ENCODE peak calls at places on chromosome 6, in seven cellular contexts. One of them, this sample, is unnamed.

GRCh38 chr6:160015778-160016684 is 47.1 kb downstream of the IGF2R start:
- DNase-seq in HS-5: no peak
- DNase-seq in activated CD4-positive, alpha-beta T cell treated with anti-CD3 and anti-CD28 coated beads, Interleukin-2, amount 50 U/mL, for 1 hour: peak
- DNase-seq in effector CD4-positive, alpha-beta T cell: peak
- DNase-seq in HEK293T: no peak
- DNase-seq in epithelial cell of proximal tubule: no peak
- DNase-seq in sciatic nerve: no peak
- DNase-seq in this sample: no peak

GRCh38 chr6:27894839-27895762 is 17.1 kb downstream of the OR2B2 start:
- DNase-seq in HS-5: peak
- DNase-seq in activated CD4-positive, alpha-beta T cell treated with anti-CD3 and anti-CD28 coated beads, Interleukin-2, amount 50 U/mL, for 1 hour: peak
- DNase-seq in effector CD4-positive, alpha-beta T cell: peak
- DNase-seq in HEK293T: peak
- DNase-seq in epithelial cell of proximal tubule: no peak
- DNase-seq in sciatic nerve: no peak
- DNase-seq in this sample: no peak

GRCh38 chr6:55643868-55644267 is 64.9 kb upstream of the HMGCLL1 start:
- DNase-seq in HS-5: no peak
- DNase-seq in activated CD4-positive, alpha-beta T cell treated with anti-CD3 and anti-CD28 coated beads, Interleukin-2, amount 50 U/mL, for 1 hour: no peak
- DNase-seq in effector CD4-positive, alpha-beta T cell: no peak
- DNase-seq in HEK293T: no peak
- DNase-seq in epithelial cell of proximal tubule: no peak
- DNase-seq in sciatic nerve: no peak
- DNase-seq in this sample: no peak

GRCh38 chr6:46255528-46255927 is 84.7 kb upstream of the ENPP5 start:
- DNase-seq in HS-5: no peak
- DNase-seq in activated CD4-positive, alpha-beta T cell treated with anti-CD3 and anti-CD28 coated beads, Interleukin-2, amount 50 U/mL, for 1 hour: no peak
- DNase-seq in effector CD4-positive, alpha-beta T cell: no peak
- DNase-seq in HEK293T: no peak
- DNase-seq in epithelial cell of proximal tubule: no peak
- DNase-seq in sciatic nerve: no peak
- DNase-seq in this sample: no peak

GRCh38 chr6:1387632-1388031 is 1.7 kb upstream of the FOXF2 start:
- DNase-seq in HS-5: no peak
- DNase-seq in activated CD4-positive, alpha-beta T cell treated with anti-CD3 and anti-CD28 coated beads, Interleukin-2, amount 50 U/mL, for 1 hour: no peak
- DNase-seq in effector CD4-positive, alpha-beta T cell: no peak
- DNase-seq in HEK293T: no peak
- DNase-seq in epithelial cell of proximal tubule: no peak
- DNase-seq in sciatic nerve: no peak
- DNase-seq in this sample: no peak

GRCh38 chr6:33892581-33893346 is 89.0 kb upstream of the MLN start:
- DNase-seq in HS-5: no peak
- DNase-seq in activated CD4-positive, alpha-beta T cell treated with anti-CD3 and anti-CD28 coated beads, Interleukin-2, amount 50 U/mL, for 1 hour: no peak
- DNase-seq in effector CD4-positive, alpha-beta T cell: no peak
- DNase-seq in HEK293T: no peak
- DNase-seq in epithelial cell of proximal tubule: no peak
- DNase-seq in sciatic nerve: no peak
- DNase-seq in this sample: no peak

GRCh38 chr6:105795913-105796517 is 290.1 kb upstream of the PRDM1 start:
- DNase-seq in HS-5: no peak
- DNase-seq in activated CD4-positive, alpha-beta T cell treated with anti-CD3 and anti-CD28 coated beads, Interleukin-2, amount 50 U/mL, for 1 hour: no peak
- DNase-seq in effector CD4-positive, alpha-beta T cell: no peak
- DNase-seq in HEK293T: no peak
- DNase-seq in epithelial cell of proximal tubule: no peak
- DNase-seq in sciatic nerve: no peak
- DNase-seq in this sample: no peak

GRCh38 chr6:100593522-100593921 is 128.8 kb upstream of the SIM1 start:
- DNase-seq in HS-5: no peak
- DNase-seq in activated CD4-positive, alpha-beta T cell treated with anti-CD3 and anti-CD28 coated beads, Interleukin-2, amount 50 U/mL, for 1 hour: no peak
- DNase-seq in effector CD4-positive, alpha-beta T cell: no peak
- DNase-seq in HEK293T: no peak
- DNase-seq in epithelial cell of proximal tubule: no peak
- DNase-seq in sciatic nerve: no peak
- DNase-seq in this sample: no peak

GRCh38 chr6:152305672-152306071 is 331.5 kb downstream of the SYNE1 start:
- DNase-seq in HS-5: no peak
- DNase-seq in activated CD4-positive, alpha-beta T cell treated with anti-CD3 and anti-CD28 coated beads, Interleukin-2, amount 50 U/mL, for 1 hour: no peak
- DNase-seq in effector CD4-positive, alpha-beta T cell: no peak
- DNase-seq in HEK293T: no peak
- DNase-seq in epithelial cell of proximal tubule: no peak
- DNase-seq in sciatic nerve: no peak
- DNase-seq in this sample: no peak

GRCh38 chr6:122996797-122997520 is 924 bp downstream of the CLVS2 start:
- DNase-seq in HS-5: no peak
- DNase-seq in activated CD4-positive, alpha-beta T cell treated with anti-CD3 and anti-CD28 coated beads, Interleukin-2, amount 50 U/mL, for 1 hour: no peak
- DNase-seq in effector CD4-positive, alpha-beta T cell: no peak
- DNase-seq in HEK293T: peak
- DNase-seq in epithelial cell of proximal tubule: no peak
- DNase-seq in sciatic nerve: no peak
- DNase-seq in this sample: no peak

GRCh38 chr6:14622135-14622534 is 504.6 kb downstream of the CD83 start:
- DNase-seq in HS-5: no peak
- DNase-seq in activated CD4-positive, alpha-beta T cell treated with anti-CD3 and anti-CD28 coated beads, Interleukin-2, amount 50 U/mL, for 1 hour: no peak
- DNase-seq in effector CD4-positive, alpha-beta T cell: no peak
- DNase-seq in HEK293T: no peak
- DNase-seq in epithelial cell of proximal tubule: no peak
- DNase-seq in sciatic nerve: no peak
- DNase-seq in this sample: no peak

GRCh38 chr6:27617046-27617687 is 144.3 kb upstream of the ZNF184 start:
- DNase-seq in HS-5: no peak
- DNase-seq in activated CD4-positive, alpha-beta T cell treated with anti-CD3 and anti-CD28 coated beads, Interleukin-2, amount 50 U/mL, for 1 hour: no peak
- DNase-seq in effector CD4-positive, alpha-beta T cell: no peak
- DNase-seq in HEK293T: peak
- DNase-seq in epithelial cell of proximal tubule: no peak
- DNase-seq in sciatic nerve: no peak
- DNase-seq in this sample: no peak

GRCh38 chr6:4210619-4211419 is 75.4 kb upstream of the ECI2 start:
- DNase-seq in HS-5: peak
- DNase-seq in activated CD4-positive, alpha-beta T cell treated with anti-CD3 and anti-CD28 coated beads, Interleukin-2, amount 50 U/mL, for 1 hour: peak
- DNase-seq in effector CD4-positive, alpha-beta T cell: peak
- DNase-seq in HEK293T: peak
- DNase-seq in epithelial cell of proximal tubule: peak
- DNase-seq in sciatic nerve: peak
- DNase-seq in this sample: no peak

GRCh38 chr6:113632220-113632864 is 224.8 kb upstream of the MARCKS start:
- DNase-seq in HS-5: peak
- DNase-seq in activated CD4-positive, alpha-beta T cell treated with anti-CD3 and anti-CD28 coated beads, Interleukin-2, amount 50 U/mL, for 1 hour: peak
- DNase-seq in effector CD4-positive, alpha-beta T cell: no peak
- DNase-seq in HEK293T: no peak
- DNase-seq in epithelial cell of proximal tubule: peak
- DNase-seq in sciatic nerve: no peak
- DNase-seq in this sample: no peak

GRCh38 chr6:90144928-90145520 is 151.6 kb downstream of the BACH2 start:
- DNase-seq in HS-5: no peak
- DNase-seq in activated CD4-positive, alpha-beta T cell treated with anti-CD3 and anti-CD28 coated beads, Interleukin-2, amount 50 U/mL, for 1 hour: no peak
- DNase-seq in effector CD4-positive, alpha-beta T cell: no peak
- DNase-seq in HEK293T: no peak
- DNase-seq in epithelial cell of proximal tubule: no peak
- DNase-seq in sciatic nerve: no peak
- DNase-seq in this sample: no peak

GRCh38 chr6:82142524-82142923 is 105.0 kb downstream of the IBTK start:
- DNase-seq in HS-5: no peak
- DNase-seq in activated CD4-positive, alpha-beta T cell treated with anti-CD3 and anti-CD28 coated beads, Interleukin-2, amount 50 U/mL, for 1 hour: no peak
- DNase-seq in effector CD4-positive, alpha-beta T cell: no peak
- DNase-seq in HEK293T: no peak
- DNase-seq in epithelial cell of proximal tubule: no peak
- DNase-seq in sciatic nerve: no peak
- DNase-seq in this sample: no peak

GRCh38 chr6:149065658-149066556 is 251.6 kb upstream of the TAB2 start:
- DNase-seq in HS-5: no peak
- DNase-seq in activated CD4-positive, alpha-beta T cell treated with anti-CD3 and anti-CD28 coated beads, Interleukin-2, amount 50 U/mL, for 1 hour: peak
- DNase-seq in effector CD4-positive, alpha-beta T cell: peak
- DNase-seq in HEK293T: no peak
- DNase-seq in epithelial cell of proximal tubule: no peak
- DNase-seq in sciatic nerve: no peak
- DNase-seq in this sample: no peak